ENCODE peak calls at places on chromosome 21, in nine cellular contexts. M is astrocyte, L is HFF-Myc, Z is small intestine, F is kidney, W is tibial nerve, O is GM23248, A is fibroblast of villous mesenchyme, H is left ventricle myocardium inferior. C is an unnamed sample.

GRCh38 chr21:42835211-42835610 is 44.1 kb downstream of the WDR4 start:
- DNase-seq in F (no peak), W (no peak), A (no peak), L (no peak), O (no peak), Z (no peak), M (no peak), H (no peak), C (no peak)

GRCh38 chr21:21085206-21085605 is 87.0 kb downstream of the NCAM2 start:
- DNase-seq in O (no peak), H (no peak), W (no peak), A (no peak), L (no peak), Z (no peak), F (no peak), M (no peak), C (no peak)

GRCh38 chr21:14418920-14419319 is 36.0 kb upstream of the HSPA13 start:
- DNase-seq in O (no peak), F (no peak), A (no peak), W (no peak), M (no peak), Z (no peak), H (no peak), L (no peak), C (no peak)

GRCh38 chr21:28752131-28752530 is 240.5 kb downstream of the LTN1 start:
- DNase-seq in F (no peak), A (no peak), M (no peak), W (no peak), L (no peak), Z (no peak), O (no peak), H (no peak), C (no peak)

GRCh38 chr21:32844076-32844475 is 72.5 kb upstream of the PAXBP1 start:
- DNase-seq in Z (no peak), O (peak; percentile 22), M (no peak), W (no peak), A (no peak), F (no peak), L (no peak), H (no peak), C (no peak)

GRCh38 chr21:40053007-40053406 is 185.8 kb downstream of the PCP4 start:
- DNase-seq in H (peak; percentile 41), W (peak; percentile 36), A (no peak), F (no peak), M (peak; percentile 10), O (no peak), Z (no peak), L (no peak), C (no peak)

GRCh38 chr21:20875741-20876140 is 122.5 kb upstream of the NCAM2 start:
- DNase-seq in H (no peak), M (no peak), A (no peak), L (no peak), F (no peak), O (no peak), W (no peak), Z (no peak), C (no peak)

GRCh38 chr21:14734833-14735232 is 188.7 kb upstream of the SAMSN1 start:
- DNase-seq in M (no peak), O (no peak), L (no peak), H (no peak), Z (no peak), F (no peak), W (no peak), A (no peak), C (no peak)

GRCh38 chr21:33261635-33262034 is 4.5 kb upstream of the IL10RB start:
- DNase-seq in Z (no peak), M (peak; percentile 52), L (no peak), F (no peak), W (peak; percentile 23), H (no peak), A (peak; percentile 65), O (peak; percentile 45), C (peak; percentile 61)

GRCh38 chr21:16071761-16072160 is 342.0 kb downstream of the USP25 start:
- DNase-seq in H (no peak), F (no peak), L (no peak), A (no peak), Z (no peak), W (no peak), O (no peak), M (no peak), C (no peak)

DNA sequence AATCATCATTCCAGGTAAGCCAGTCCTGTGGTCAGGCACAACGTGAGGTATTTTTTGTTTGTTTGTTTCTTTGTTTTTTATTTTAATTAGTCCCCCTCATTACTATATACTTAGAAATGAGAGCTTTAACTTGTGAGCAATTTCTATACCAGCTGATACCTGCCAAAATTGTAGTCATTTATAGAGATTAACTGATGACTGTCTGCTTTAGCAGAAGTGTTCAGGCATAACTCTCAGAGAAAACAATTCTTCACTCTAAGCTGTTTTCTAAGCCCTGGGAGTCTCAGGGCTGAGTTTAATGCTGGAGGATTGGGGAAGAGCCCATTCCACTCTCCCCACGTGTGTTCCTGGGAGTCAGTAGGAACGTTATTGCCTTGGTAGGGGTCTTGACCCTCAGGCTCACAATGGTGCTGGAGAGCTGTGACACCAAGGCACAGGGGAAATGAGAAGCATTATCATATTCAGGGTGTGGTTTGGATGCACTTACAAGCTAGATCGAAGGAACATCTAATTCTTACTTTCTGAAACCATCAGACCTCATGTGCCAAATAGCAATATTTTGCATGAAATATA is 168.2 kb downstream of the CLIC6 start:
- DNase-seq in F (no peak), O (peak; percentile 53), W (no peak), A (peak; percentile 51), Z (no peak), L (no peak), H (no peak), M (no peak), C (no peak)
- H3K4me3 ChIP-seq in F (no peak overlapping the region), O (peak overlapping the region; percentile 34), W (no peak overlapping the region), A (peak overlapping the region; percentile 47), Z (no peak overlapping the region), L (peak overlapping the region; percentile 23), H (no peak overlapping the region), M (no peak overlapping the region), C (no peak overlapping the region)

DNA sequence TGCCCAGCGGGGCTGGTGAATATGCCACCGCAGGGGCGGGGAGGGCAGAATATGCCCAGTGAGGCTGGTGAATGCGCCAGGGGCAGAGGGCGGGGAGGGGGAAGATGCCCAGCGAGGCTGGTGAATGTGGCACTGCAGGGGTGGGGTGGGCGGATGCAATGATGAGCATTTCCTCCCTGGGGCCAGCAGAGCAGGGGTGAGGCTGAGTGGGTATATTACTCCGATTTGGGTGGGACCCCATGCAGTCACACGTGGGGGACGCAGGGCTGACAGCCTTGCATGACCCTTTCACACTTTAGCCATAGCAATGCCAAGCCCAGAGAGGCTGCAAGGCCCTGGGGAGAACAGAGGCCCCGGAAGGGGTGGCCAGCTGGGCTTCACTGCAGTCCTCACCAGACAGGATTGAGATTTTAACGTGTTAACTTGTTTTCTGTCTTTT is 9.3 kb upstream of the SLX9 start:
- DNase-seq in Z (no peak), A (no peak), L (no peak), F (peak; percentile 78), H (peak; percentile 37), O (peak; percentile 65), W (no peak), M (no peak), C (no peak)
- H3K4me3 ChIP-seq in Z (no peak overlapping the region), A (no peak overlapping the region), L (no peak overlapping the region), F (no peak overlapping the region), H (no peak overlapping the region), O (peak overlapping the region; percentile 67), W (no peak overlapping the region), M (no peak overlapping the region), C (no peak overlapping the region)

GRCh38 chr21:45248301-45248892 is 39.3 kb downstream of the POFUT2 start:
- DNase-seq in M (no peak), W (no peak), L (no peak), F (no peak), A (no peak), H (no peak), Z (no peak), O (no peak), C (no peak)

GRCh38 chr21:45250914-45251634 is 36.6 kb downstream of the POFUT2 start:
- DNase-seq in L (no peak), H (no peak), M (no peak), F (peak; percentile 29), A (no peak), Z (no peak), O (no peak), W (no peak), C (no peak)

GRCh38 chr21:45249626-45250025 is 38.1 kb downstream of the POFUT2 start:
- DNase-seq in A (no peak), L (no peak), Z (no peak), W (no peak), O (no peak), H (no peak), F (no peak), M (no peak), C (no peak)

GRCh38 chr21:45250272-45250671 is 37.4 kb downstream of the POFUT2 start:
- DNase-seq in H (no peak), O (no peak), W (no peak), F (no peak), M (no peak), A (no peak), L (no peak), Z (no peak), C (no peak)

DNA sequence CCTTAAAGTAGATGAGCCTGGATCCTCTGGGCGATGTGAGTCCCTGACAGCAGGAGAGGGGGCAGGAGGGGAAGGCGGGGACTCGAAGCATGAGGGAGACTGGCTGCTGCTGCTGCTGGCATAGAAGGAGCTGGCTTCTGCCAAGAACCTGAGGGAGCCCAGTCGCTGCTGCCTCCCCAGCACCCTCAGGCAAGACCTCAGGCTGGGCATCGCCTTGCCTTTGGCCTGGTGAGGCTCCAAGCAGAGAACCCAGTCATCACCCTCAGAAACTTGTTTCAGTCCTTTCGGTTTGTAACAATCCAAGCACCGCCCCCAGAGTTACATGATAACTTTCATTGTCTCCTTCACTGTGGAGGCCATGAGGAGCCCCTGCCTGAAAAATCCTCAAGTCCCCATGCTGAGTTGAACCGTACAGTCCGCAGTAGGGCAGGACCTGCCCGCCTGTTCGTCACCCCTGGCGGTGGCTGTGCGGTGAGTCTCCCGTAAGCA is 38.8 kb downstream of the POFUT2 start:
- DNase-seq in Z (no peak), F (no peak), A (no peak), W (no peak), H (no peak), M (peak; percentile 22), O (peak; percentile 73), L (no peak), C (no peak)
- H3K4me3 ChIP-seq in Z (no peak overlapping the region), F (no peak overlapping the region), A (peak overlapping the region; percentile 33), W (no peak overlapping the region), H (peak overlapping the region; percentile 48), M (peak overlapping the region; percentile 25), O (peak overlapping the region; percentile 60), L (peak overlapping the region; percentile 19), C (no peak overlapping the region)

GRCh38 chr21:43835861-43836260 is 29.2 kb upstream of the AGPAT3 start:
- DNase-seq in A (no peak), M (no peak), W (no peak), F (peak; percentile 59), Z (no peak), O (no peak), L (no peak), H (no peak), C (no peak)
- H3K4me3 ChIP-seq in A (no peak overlapping the region), M (no peak overlapping the region), W (no peak overlapping the region), F (no peak overlapping the region), Z (no peak overlapping the region), O (no peak overlapping the region), L (no peak overlapping the region), H (no peak overlapping the region), C (no peak overlapping the region)

C was measured in bronchial epithelial cell.